ENCODE peak calls at places on chromosomes 13 and 19, in six cellular contexts. Q is brain microvascular endothelial cell, X is GM13976, O is cardiac fibroblast, J is BJ, N is RWPE1. T is an unnamed sample.
A peak's percentile ranks its signal among the peaks of the same experiment; 100 is the strongest.

GRCh38 chr19:4970558-4971423 is 1.9 kb downstream of the KDM4B start:
- DNase-seq in Q (no peak), X (peak; percentile 30), O (peak; percentile 27), J (no peak), N (no peak), T (peak; percentile 35)

GRCh38 chr13:64075543-64076271 is 2660.1 kb upstream of the PCDH20 start:
- DNase-seq in Q (no peak), X (no peak), O (no peak), J (no peak), N (no peak), T (no peak)

GRCh38 chr19:23971598-23971997 is 56.9 kb downstream of the ZNF726 start:
- DNase-seq in Q (no peak), X (no peak), O (no peak), J (no peak), N (no peak), T (no peak)

GRCh38 chr13:59914556-59914955 is 249.2 kb downstream of the DIAPH3 start:
- DNase-seq in Q (peak; percentile 76), X (no peak), O (peak; percentile 4), J (no peak), N (no peak), T (no peak)

GRCh38 chr13:59607780-59608233 is 555.9 kb downstream of the DIAPH3 start:
- DNase-seq in Q (no peak), X (no peak), O (no peak), J (no peak), N (no peak), T (no peak)

GRCh38 chr19:21697171-21697570 is 70.2 kb downstream of the ZNF100 start:
- DNase-seq in Q (no peak), X (no peak), O (no peak), J (no peak), N (no peak), T (no peak)

GRCh38 chr13:98530236-98530635 is 46.7 kb downstream of the STK24 start:
- DNase-seq in Q (no peak), X (no peak), O (no peak), J (no peak), N (no peak), T (no peak)

GRCh38 chr19:9967326-9967725 is 31.0 kb upstream of the OLFM2 start:
- DNase-seq in Q (no peak), X (no peak), O (peak; percentile 19), J (no peak), N (no peak), T (no peak)

GRCh38 chr19:14347999-14348889 is 33.0 kb upstream of the ADGRE5 start:
- DNase-seq in Q (no peak), X (peak; percentile 91), O (peak; percentile 61), J (no peak), N (peak; percentile 81), T (peak; percentile 41)

GRCh38 chr19:37933965-37934364 is 27.0 kb downstream of the SIPA1L3 start:
- DNase-seq in Q (peak; percentile 45), X (no peak), O (peak; percentile 83), J (no peak), N (peak; percentile 67), T (peak; percentile 75)

GRCh38 chr19:32914879-32915278 is 45.3 kb upstream of the SLC7A9 start:
- DNase-seq in Q (no peak), X (no peak), O (no peak), J (no peak), N (no peak), T (peak; percentile 8)

GRCh38 chr19:1410136-1410786 is 2.9 kb downstream of the DAZAP1 start:
- DNase-seq in Q (peak; percentile 43), X (no peak), O (peak; percentile 35), J (no peak), N (no peak), T (no peak)

GRCh38 chr13:85582890-85583289 is 216.3 kb downstream of the SLITRK6 start:
- DNase-seq in Q (no peak), X (no peak), O (no peak), J (no peak), N (peak; percentile 79), T (peak; percentile 93)

GRCh38 chr13:25725104-25725503 is 326.7 kb downstream of the SHISA2 start:
- DNase-seq in Q (no peak), X (no peak), O (no peak), J (no peak), N (no peak), T (no peak)

GRCh38 chr13:30700364-30700763 is 35.0 kb upstream of the ALOX5AP start:
- DNase-seq in Q (no peak), X (no peak), O (no peak), J (no peak), N (no peak), T (no peak)

GRCh38 chr19:45780448-45781281 is 1.6 kb downstream of the DMPK start:
- DNase-seq in Q (no peak), X (no peak), O (no peak), J (no peak), N (no peak), T (no peak)

GRCh38 chr13:42548731-42549554 is 25.0 kb upstream of the TNFSF11 start:
- DNase-seq in Q (peak; percentile 74), X (peak; percentile 79), O (peak; percentile 47), J (no peak), N (no peak), T (no peak)

GRCh38 chr13:28718186-28718537 is 608 bp downstream of the SLC46A3 start:
- DNase-seq in Q (no peak), X (no peak), O (peak; percentile 57), J (no peak), N (no peak), T (peak; percentile 31)

GRCh38 chr13:24214528-24214927 is 54.0 kb downstream of the SPATA13 start:
- DNase-seq in Q (no peak), X (no peak), O (no peak), J (no peak), N (no peak), T (no peak)

GRCh38 chr19:46678110-46678732 is 17.2 kb upstream of the DACT3 start:
- DNase-seq in Q (no peak), X (peak; percentile 79), O (no peak), J (no peak), N (peak; percentile 72), T (peak; percentile 53)

GRCh38 chr13:31803327-31803726 is 64.0 kb downstream of the RXFP2 start:
- DNase-seq in Q (no peak), X (no peak), O (no peak), J (no peak), N (no peak), T (no peak)

GRCh38 chr13:31824705-31825512 is 85.6 kb downstream of the RXFP2 start:
- DNase-seq in Q (peak; percentile 47), X (peak; percentile 19), O (peak; percentile 55), J (no peak), N (no peak), T (no peak)

GRCh38 chr13:100666124-100666523 is 8.5 kb downstream of the TMTC4 start:
- DNase-seq in Q (no peak), X (no peak), O (peak; percentile 27), J (no peak), N (no peak), T (no peak)

GRCh38 chr19:2332341-2333026 is 4.0 kb downstream of the SPPL2B start:
- DNase-seq in Q (no peak), X (peak; percentile 75), O (no peak), J (no peak), N (no peak), T (no peak)

GRCh38 chr19:42081584-42082258 is 5.8 kb downstream of the ZNF574 start:
- DNase-seq in Q (peak; percentile 43), X (peak; percentile 52), O (peak; percentile 60), J (no peak), N (peak; percentile 27), T (peak; percentile 56)
- TF ChIP-seq CTCF in Q (peak; percentile 86), X (peak; percentile 42), O (peak; percentile 66), J (peak; percentile 76), N (peak; percentile 43), T (peak; percentile 71)

GRCh38 chr19:16529466-16530144 is 12.6 kb downstream of the CHERP start:
- DNase-seq in Q (no peak), X (no peak), O (no peak), J (no peak), N (no peak), T (no peak)

GRCh38 chr19:16527334-16527935 is 14.8 kb downstream of the CHERP start:
- DNase-seq in Q (no peak), X (no peak), O (no peak), J (no peak), N (no peak), T (peak; percentile 60)

GRCh38 chr19:16525751-16526481 is 16.3 kb downstream of the CHERP start:
- DNase-seq in Q (no peak), X (no peak), O (no peak), J (no peak), N (no peak), T (no peak)

GRCh38 chr19:16530540-16531379 is 11.5 kb downstream of the CHERP start:
- DNase-seq in Q (no peak), X (no peak), O (no peak), J (no peak), N (no peak), T (no peak)

DNA sequence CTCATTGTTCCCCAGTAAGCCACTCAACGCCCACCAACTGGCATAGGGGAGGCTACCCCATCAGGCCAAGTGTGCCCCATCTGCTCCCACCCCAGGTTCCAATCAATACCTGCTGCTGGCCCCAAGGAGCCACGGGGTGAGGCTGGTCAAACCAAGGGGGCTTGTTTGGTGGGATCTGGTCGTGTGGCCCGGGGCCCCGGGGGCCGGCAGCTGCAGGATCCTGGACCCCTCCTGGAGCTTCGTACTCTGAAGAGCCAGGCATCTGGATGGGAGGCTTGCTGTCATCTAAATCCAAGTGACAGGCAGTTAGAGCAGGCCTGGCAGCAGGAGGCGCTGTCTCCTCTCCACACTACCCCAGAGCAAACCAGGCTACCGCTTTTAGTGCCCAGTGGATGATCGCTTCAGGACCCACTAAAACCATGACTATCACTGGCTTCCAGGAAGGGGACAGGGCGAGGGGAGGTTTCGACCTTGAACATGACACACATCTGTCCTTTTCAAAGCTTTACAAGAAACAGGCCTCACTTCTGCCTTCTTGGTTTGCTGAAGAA is 14.2 kb downstream of the CHERP start:
- DNase-seq in Q (no peak), X (no peak), O (peak; percentile 16), J (no peak), N (no peak), T (peak; percentile 29)
- TF ChIP-seq CTCF in Q (peak; percentile 65), X (peak; percentile 33), O (peak; percentile 51), J (peak; percentile 28), N (no peak), T (peak; percentile 44)

DNA sequence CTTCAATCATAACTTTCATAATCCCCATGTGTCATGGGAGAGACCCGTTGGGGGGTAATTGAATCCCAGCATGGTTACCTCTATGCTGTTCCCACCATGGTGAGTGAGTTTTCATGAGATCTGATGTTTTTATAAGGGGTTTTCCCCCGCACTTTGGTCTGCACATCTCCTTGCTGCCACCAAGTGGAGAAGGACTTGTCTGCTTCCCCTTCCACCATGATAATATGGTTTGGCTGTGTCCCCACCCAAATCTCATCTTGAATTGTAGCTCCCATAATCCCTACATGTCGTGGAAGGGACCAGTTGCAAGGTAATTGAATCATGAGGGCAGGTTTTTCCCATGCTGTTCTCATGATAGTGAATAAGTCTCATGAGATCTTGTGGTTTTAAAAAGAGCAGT is 524.9 kb downstream of the SLITRK5 start:
- DNase-seq in Q (no peak), X (no peak), O (no peak), J (no peak), N (no peak), T (no peak)
- TF ChIP-seq CTCF in Q (peak; percentile 26), X (no peak), O (no peak), J (no peak), N (no peak), T (no peak)

DNA sequence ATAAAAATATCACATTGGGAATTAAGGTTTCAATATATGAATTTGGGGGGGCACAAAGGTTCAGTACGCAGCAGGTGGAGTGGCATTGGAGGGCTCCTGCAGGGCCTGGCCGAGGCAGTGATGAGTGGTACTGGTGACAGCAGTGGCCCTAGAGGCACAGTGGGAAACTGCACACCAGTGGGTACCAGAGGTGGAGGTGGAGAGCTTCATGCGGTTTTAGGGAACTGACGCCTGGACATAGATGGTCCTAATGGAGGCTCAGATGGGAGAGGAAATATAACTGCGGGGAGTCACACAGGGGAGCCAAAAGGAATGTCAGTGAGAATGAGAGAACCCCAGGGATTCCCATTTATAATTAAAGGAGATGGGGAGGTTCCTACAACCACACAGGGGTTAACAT is 156.2 kb downstream of the COG6 start:
- DNase-seq in Q (no peak), X (no peak), O (no peak), J (no peak), N (no peak), T (no peak)
- TF ChIP-seq CTCF in Q (no peak), X (no peak), O (no peak), J (no peak), N (no peak), T (no peak)

T was measured in epithelial cell of esophagus.